ENCODE peak calls at places on chromosomes 1 and 21, in six cellular contexts. V is HCT116, C is OCI-LY7, O is tibial nerve, H is GM20000, J is bronchial epithelial cell. S is an unnamed sample.

GRCh38 chr1:1343811-1344421 is 5.3 kb downstream of the DVL1 start:
- DNase-seq in V (no peak), H (no peak), J (no peak), C (no peak), O (no peak), S (no peak)

GRCh38 chr1:161033751-161034150 is 5.0 kb downstream of the TSTD1 start:
- DNase-seq in V (peak), C (no peak), J (peak), H (no peak), O (no peak), S (no peak)

GRCh38 chr21:36909901-36910561 is 56.4 kb downstream of the HLCS start:
- DNase-seq in H (no peak), C (no peak), O (no peak), J (peak), V (peak), S (no peak)

GRCh38 chr1:244353572-244354091 is 98.1 kb downstream of the ADSS2 start:
- DNase-seq in C (no peak), O (no peak), H (peak), J (peak), V (peak), S (no peak)

GRCh38 chr1:206557636-206558473 is 50.5 kb downstream of the RASSF5 start:
- DNase-seq in C (peak), V (no peak), H (peak), J (no peak), O (no peak), S (no peak)

GRCh38 chr1:113930499-113931161 is 1.5 kb downstream of the HIPK1 start:
- DNase-seq in O (no peak), V (no peak), C (peak), H (peak), J (peak), S (peak)

GRCh38 chr1:89203166-89203565 is 4.4 kb upstream of the GBP4 start:
- DNase-seq in C (no peak), O (no peak), J (peak), H (no peak), V (no peak), S (no peak)

GRCh38 chr1:110253213-110253612 is 43.1 kb downstream of the KCNC4 start:
- DNase-seq in H (no peak), O (no peak), V (no peak), C (no peak), J (no peak), S (no peak)

GRCh38 chr1:182093781-182094180 is 32.3 kb upstream of the ZNF648 start:
- DNase-seq in C (no peak), V (no peak), J (peak), H (no peak), O (no peak), S (no peak)

GRCh38 chr1:94633051-94633450 is 91.5 kb upstream of the F3 start:
- DNase-seq in J (no peak), H (no peak), O (no peak), V (no peak), C (no peak), S (no peak)

GRCh38 chr1:202809597-202810159 is 1.1 kb upstream of the PCAT6 start:
- DNase-seq in C (no peak), O (no peak), V (no peak), H (no peak), J (no peak), S (no peak)

GRCh38 chr1:94382163-94382562 is 36.0 kb upstream of the ABCD3 start:
- DNase-seq in O (no peak), V (no peak), J (peak), H (no peak), C (no peak), S (no peak)

GRCh38 chr1:7983086-7983778 is 21.7 kb downstream of the PARK7 start:
- DNase-seq in O (no peak), V (no peak), C (no peak), J (no peak), H (no peak), S (no peak)
- TF ChIP-seq CTCF in O (no peak), V (no peak), C (no peak), J (no peak), H (no peak), S (no peak)

GRCh38 chr1:37487619-37487984 is 13.2 kb downstream of the ZC3H12A start:
- DNase-seq in H (no peak), V (no peak), J (no peak), O (no peak), C (no peak), S (no peak)
- TF ChIP-seq CTCF in H (no peak), V (no peak), J (no peak), O (no peak), C (peak), S (no peak)

DNA sequence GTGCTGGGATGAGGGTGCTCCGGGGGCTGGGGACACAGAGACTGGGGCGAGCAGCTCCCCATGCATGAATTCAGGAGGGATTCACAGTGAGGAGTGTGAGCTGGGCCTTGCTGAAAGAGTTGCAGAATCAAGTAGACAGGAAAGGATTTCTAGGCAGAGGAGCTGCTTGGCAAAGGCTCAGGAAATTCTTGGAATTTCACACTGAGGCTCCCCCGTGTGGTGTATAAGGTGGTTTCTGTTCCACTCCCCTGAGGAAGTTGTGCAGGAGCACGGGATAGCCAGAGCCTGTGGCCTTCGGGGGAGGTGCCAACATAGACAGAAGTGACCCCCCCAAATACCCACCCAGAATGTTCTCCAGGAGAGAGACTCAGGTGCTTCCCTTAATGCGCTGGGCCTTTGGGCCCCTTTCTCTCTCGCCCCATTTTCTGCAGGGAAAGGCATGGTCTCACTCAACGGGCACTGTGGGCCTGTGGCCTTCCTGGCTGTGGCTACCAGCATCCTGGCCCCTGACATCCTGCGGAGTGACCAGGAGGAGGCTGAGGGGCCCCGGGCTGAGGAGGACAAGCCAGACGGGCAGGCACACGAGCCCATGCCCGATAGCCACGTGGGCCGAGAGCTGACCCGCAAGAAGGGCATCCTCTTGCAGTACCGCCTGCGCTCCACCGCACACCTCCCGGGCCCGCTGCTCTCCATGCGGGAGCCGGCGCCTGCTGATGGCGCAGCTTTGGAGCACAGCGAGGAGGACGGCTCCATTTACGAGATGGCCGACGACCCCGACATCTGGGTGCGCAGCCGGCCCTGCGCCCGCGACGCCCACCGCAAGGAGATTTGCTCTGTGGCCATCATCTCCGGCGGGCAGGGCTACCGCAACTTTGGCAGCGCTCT is 58.5 kb upstream of the ACTL8 start:
- DNase-seq in C (no peak), O (no peak), J (peak), V (peak), H (no peak), S (peak)
- TF ChIP-seq CTCF in C (no peak), O (peak), J (peak), V (peak), H (no peak), S (peak)

GRCh38 chr21:46228345-46229051 is at the start of gene LSS:
- DNase-seq in C (peak), J (peak), O (peak), H (peak), V (peak), S (peak)

GRCh38 chr21:46226920-46227599 is 1.5 kb downstream of the LSS start:
- DNase-seq in C (peak), V (no peak), H (peak), O (no peak), J (peak), S (no peak)

GRCh38 chr21:46229923-46230260 is 1.3 kb upstream of the LSS start:
- DNase-seq in V (no peak), H (no peak), C (no peak), J (no peak), O (no peak), S (no peak)

GRCh38 chr21:46227811-46228344 is 696 bp downstream of the LSS start:
- DNase-seq in H (no peak), C (peak), J (peak), O (no peak), V (no peak), S (no peak)

DNA sequence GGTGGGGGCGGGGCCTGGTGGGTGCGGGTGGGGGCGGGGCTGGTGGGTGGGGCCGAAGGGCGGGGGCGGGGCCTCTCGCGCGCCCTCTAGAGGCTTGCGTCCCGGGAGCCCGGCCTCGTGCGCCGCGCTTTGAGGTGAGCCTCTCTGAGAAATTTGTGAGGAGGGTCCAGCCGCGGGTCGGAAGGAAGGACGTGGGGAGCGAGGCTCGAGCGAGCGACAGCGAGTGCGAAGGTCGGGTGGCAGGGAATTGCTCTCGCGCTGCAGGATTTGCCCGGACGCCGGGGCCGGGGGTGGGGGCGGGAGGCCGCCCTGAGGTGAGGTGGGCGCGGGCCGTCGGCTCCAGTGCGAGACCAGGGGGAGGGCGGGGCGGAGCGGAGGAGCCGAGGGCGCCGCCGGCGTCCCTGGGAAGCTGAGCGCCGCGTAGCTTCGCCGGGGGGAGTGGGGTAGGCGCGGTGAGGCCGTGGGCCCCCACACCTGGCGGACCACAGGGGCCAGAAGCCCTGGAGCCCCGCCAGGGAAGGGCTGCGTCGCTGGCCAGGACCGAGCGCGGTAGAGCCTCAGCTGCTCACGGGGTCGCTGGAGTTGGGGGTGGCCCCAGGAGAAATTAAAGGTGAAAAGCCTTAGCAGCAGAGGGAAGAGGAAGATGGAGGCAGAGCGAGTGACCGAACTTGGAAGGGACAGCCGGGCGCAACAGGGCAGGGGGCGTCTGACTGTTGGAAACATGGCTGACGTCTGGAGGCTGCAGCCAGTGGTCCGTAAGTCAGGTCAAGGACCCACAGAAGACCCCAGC is 754 bp upstream of the LSS start:
- DNase-seq in V (no peak), J (no peak), C (no peak), O (no peak), H (peak), S (no peak)
- TF ChIP-seq CTCF in V (peak), J (peak), C (peak), O (peak), H (peak), S (peak)

DNA sequence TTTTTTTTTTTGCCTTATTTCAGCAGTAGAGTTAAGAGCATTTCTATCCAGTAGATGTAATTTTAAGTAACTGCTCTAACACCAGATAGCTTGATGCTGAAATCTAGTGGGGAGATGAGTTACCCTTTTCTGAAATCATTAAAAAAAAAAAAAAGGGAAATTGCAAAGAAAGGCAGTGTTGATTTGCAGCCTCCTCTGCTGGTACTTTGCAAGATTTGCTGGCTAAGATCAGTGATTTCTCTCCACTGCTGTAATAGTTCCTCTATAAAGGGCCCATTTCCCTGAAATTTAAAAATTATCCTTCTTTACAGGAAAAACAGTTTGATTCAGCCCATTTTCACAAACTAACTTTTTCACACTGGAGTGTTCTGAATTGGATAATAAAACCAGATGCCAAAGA is 120.6 kb downstream of the PTBP2 start:
- DNase-seq in V (no peak), C (no peak), O (no peak), H (no peak), J (no peak), S (no peak)
- TF ChIP-seq CTCF in V (peak), C (peak), O (no peak), H (no peak), J (no peak), S (no peak)

GRCh38 chr1:91836307-91837056 is 49.5 kb downstream of the TGFBR3 start:
- DNase-seq in H (no peak), J (no peak), V (no peak), O (no peak), C (no peak), S (no peak)
- TF ChIP-seq CTCF in H (no peak), J (no peak), V (no peak), O (no peak), C (no peak), S (no peak)

GRCh38 chr21:17726047-17726446 is 93.1 kb downstream of the C21orf91 start:
- DNase-seq in H (no peak), J (peak), C (peak), V (peak), O (no peak), S (no peak)
- TF ChIP-seq CTCF in H (no peak), J (peak), C (peak), V (peak), O (no peak), S (no peak)

DNA sequence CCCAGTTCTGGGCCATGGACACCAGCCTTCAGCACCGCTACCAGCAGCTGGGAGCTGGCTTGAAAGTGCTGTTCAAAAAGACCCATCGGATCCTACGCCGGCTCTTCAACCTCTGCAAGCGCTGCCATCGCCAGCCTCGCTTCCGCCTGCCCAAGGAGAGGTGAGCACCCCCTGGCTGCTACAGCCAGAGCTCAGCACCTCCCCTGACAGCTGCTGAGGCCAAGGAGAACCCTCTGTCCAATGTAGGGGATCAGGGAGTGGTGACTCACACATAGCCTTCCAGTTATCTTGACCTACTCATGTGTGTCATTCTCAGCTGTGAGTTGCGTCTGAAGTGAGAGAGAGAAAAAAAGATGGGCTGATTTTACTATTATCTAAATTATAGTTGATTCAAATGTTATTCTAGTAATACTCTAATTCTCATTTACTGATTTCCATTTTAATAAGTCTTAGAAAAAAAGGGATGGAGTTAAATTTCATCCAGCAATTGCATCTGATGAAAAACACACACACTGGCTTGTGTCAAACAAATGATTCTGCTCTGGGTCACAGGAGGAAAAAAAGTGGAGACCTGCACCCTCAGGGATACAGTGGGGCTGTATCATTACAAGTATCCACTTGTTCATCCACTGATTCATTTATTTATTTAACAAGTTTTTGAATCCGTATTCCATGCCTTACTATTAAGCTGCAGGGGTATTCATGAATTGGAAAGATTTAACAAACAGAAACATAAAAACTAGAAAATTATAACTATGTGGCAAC is 108.0 kb downstream of the BRINP2 start:
- DNase-seq in C (no peak), O (no peak), H (no peak), V (no peak), J (peak), S (no peak)
- TF ChIP-seq CTCF in C (no peak), O (no peak), H (no peak), V (no peak), J (no peak), S (no peak)

DNA sequence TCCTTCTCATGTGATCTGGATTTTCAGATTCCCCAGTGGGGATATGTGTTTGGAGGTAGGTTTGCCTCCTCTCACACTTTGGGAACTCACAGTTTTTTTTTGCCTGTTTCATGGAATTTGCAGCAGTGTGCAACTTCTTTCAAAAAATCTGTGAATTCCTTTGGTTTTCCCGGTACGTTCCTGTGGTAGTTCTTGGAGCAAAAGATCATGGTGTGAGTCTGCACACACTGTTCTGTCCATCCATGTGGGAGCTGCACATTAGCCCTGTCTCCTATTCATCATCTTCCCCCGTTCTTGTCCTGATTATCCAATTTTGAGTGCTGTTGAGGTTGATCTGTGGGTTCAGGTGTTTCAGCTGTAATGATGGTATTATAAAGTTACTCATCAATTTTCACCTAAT is 30.3 kb upstream of the TACSTD2 start:
- DNase-seq in C (no peak), O (no peak), H (no peak), J (no peak), V (no peak), S (no peak)
- TF ChIP-seq CTCF in C (no peak), O (no peak), H (no peak), J (no peak), V (no peak), S (no peak)